ENCODE peak calls at places on chromosomes 7 and 10, in nine cellular contexts. E is amniotic stem cell; A is activated T-cell treated with anti-CD3 and anti-CD28 coated beads for 4 hours; F is CD4-positive, CD25-positive, alpha-beta regulatory T cell; G is ureter; M is stimulated activated CD8-positive, alpha-beta memory T cell treated with anti-CD3 and anti-CD28 coated beads, Interleukin-2, amount 100 ng/mL, for 48 hours; P is astrocyte of the spinal cord; S is NCI-H345; C is ovary. W is an unnamed sample.

GRCh38 chr10:122116331-122116730 is 127.4 kb downstream of the TACC2 start:
- DNase-seq in E (no peak), A (no peak), F (no peak), G (no peak), M (no peak), P (peak; percentile 72), S (no peak), C (no peak), W (no peak)

GRCh38 chr7:36583318-36583717 is 141.0 kb downstream of the AOAH start:
- DNase-seq in E (no peak), A (no peak), F (no peak), G (no peak), M (no peak), P (peak; percentile 31), S (no peak), C (no peak), W (no peak)

GRCh38 chr10:88038268-88038667 is 174.8 kb downstream of the PTEN start:
- DNase-seq in E (no peak), A (no peak), F (no peak), G (no peak), M (no peak), P (peak; percentile 91), S (no peak), C (no peak), W (no peak)

GRCh38 chr10:95217476-95217875 is 23.4 kb downstream of the ACSM6 start:
- DNase-seq in E (no peak), A (no peak), F (no peak), G (no peak), M (no peak), P (peak; percentile 45), S (no peak), C (no peak), W (no peak)

GRCh38 chr7:112459645-112460044 is 9.4 kb downstream of the IFRD1 start:
- DNase-seq in E (no peak), A (no peak), F (no peak), G (no peak), M (no peak), P (no peak), S (no peak), C (no peak), W (no peak)

GRCh38 chr7:139738101-139738489 is 39.7 kb downstream of the HIPK2 start:
- DNase-seq in E (no peak), A (no peak), F (no peak), G (no peak), M (no peak), P (peak; percentile 65), S (peak; percentile 25), C (no peak), W (no peak)

GRCh38 chr7:859368-860030 is 16.9 kb upstream of the GET4 start:
- DNase-seq in E (no peak), A (no peak), F (no peak), G (no peak), M (no peak), P (no peak), S (no peak), C (no peak), W (no peak)

GRCh38 chr7:106779877-106780276 is 85.2 kb upstream of the PIK3CG start:
- DNase-seq in E (no peak), A (no peak), F (no peak), G (no peak), M (no peak), P (no peak), S (no peak), C (no peak), W (peak; percentile 73)

GRCh38 chr10:13956826-13957225 is 370.1 kb downstream of the PRPF18 start:
- DNase-seq in E (no peak), A (no peak), F (no peak), G (peak; percentile 61), M (no peak), P (peak; percentile 72), S (no peak), C (peak; percentile 85), W (no peak)

GRCh38 chr7:51021906-51022570 is 239.3 kb upstream of the GRB10 start:
- DNase-seq in E (no peak), A (no peak), F (no peak), G (peak; percentile 48), M (no peak), P (no peak), S (no peak), C (no peak), W (no peak)

GRCh38 chr7:134991469-134992339 is 5.4 kb downstream of the AGBL3 start:
- DNase-seq in E (no peak), A (no peak), F (no peak), G (no peak), M (no peak), P (no peak), S (no peak), C (no peak), W (no peak)

GRCh38 chr10:91901784-91902677 is 7.3 kb downstream of the FGFBP3 start:
- DNase-seq in E (peak; percentile 77), A (peak; percentile 61), F (no peak), G (no peak), M (no peak), P (peak; percentile 93), S (no peak), C (no peak), W (no peak)

GRCh38 chr10:124403548-124403947 is 15.2 kb downstream of the OAT start:
- DNase-seq in E (peak; percentile 72), A (no peak), F (no peak), G (no peak), M (no peak), P (peak; percentile 89), S (peak; percentile 72), C (no peak), W (peak; percentile 74)

GRCh38 chr10:22550732-22551131 is 163.6 kb downstream of the PIP4K2A start:
- DNase-seq in E (no peak), A (peak; percentile 67), F (peak; percentile 45), G (no peak), M (peak; percentile 59), P (peak; percentile 20), S (peak; percentile 43), C (peak; percentile 54), W (peak; percentile 65)

GRCh38 chr7:79548616-79549206 is 95.2 kb upstream of the MAGI2 start:
- DNase-seq in E (no peak), A (no peak), F (no peak), G (no peak), M (no peak), P (no peak), S (no peak), C (no peak), W (no peak)

GRCh38 chr10:90592903-90593302 is 264.9 kb downstream of the HTR7 start:
- DNase-seq in E (peak; percentile 30), A (no peak), F (no peak), G (peak; percentile 58), M (no peak), P (peak; percentile 79), S (peak; percentile 58), C (peak; percentile 39), W (peak; percentile 64)

GRCh38 chr10:116408716-116409115 is 18.9 kb upstream of the PNLIPRP3 start:
- DNase-seq in E (no peak), A (no peak), F (no peak), G (no peak), M (no peak), P (no peak), S (no peak), C (no peak), W (no peak)

GRCh38 chr10:19570991-19571390 is 245.2 kb upstream of the PLXDC2 start:
- DNase-seq in E (no peak), A (no peak), F (no peak), G (no peak), M (no peak), P (no peak), S (no peak), C (no peak), W (no peak)

GRCh38 chr7:48962821-48963505 is 38.6 kb downstream of the CDC14C start:
- DNase-seq in E (no peak), A (no peak), F (no peak), G (no peak), M (no peak), P (peak; percentile 18), S (peak; percentile 19), C (no peak), W (no peak)

GRCh38 chr7:106248616-106249015 is 36.2 kb downstream of the NAMPT start:
- DNase-seq in E (no peak), A (no peak), F (no peak), G (no peak), M (no peak), P (no peak), S (no peak), C (no peak), W (no peak)

GRCh38 chr10:7819126-7819470 is 793 bp downstream of the TAF3 start:
- DNase-seq in E (no peak), A (no peak), F (peak; percentile 6), G (no peak), M (no peak), P (peak; percentile 52), S (peak; percentile 5), C (peak; percentile 42), W (peak; percentile 54)

GRCh38 chr10:10605551-10606081 is 412.1 kb upstream of the CELF2 start:
- DNase-seq in E (no peak), A (no peak), F (no peak), G (peak; percentile 51), M (no peak), P (peak; percentile 81), S (no peak), C (no peak), W (no peak)

GRCh38 chr10:122033224-122033926 is 44.4 kb downstream of the TACC2 start:
- DNase-seq in E (no peak), A (no peak), F (no peak), G (no peak), M (no peak), P (no peak), S (peak; percentile 9), C (no peak), W (no peak)

GRCh38 chr10:70579234-70580002 is 23.1 kb downstream of the PRF1 start:
- DNase-seq in E (no peak), A (no peak), F (no peak), G (no peak), M (no peak), P (no peak), S (no peak), C (no peak), W (no peak)

GRCh38 chr7:34652784-34653183 is 5.2 kb upstream of the NPSR1 start:
- DNase-seq in E (no peak), A (no peak), F (no peak), G (no peak), M (no peak), P (peak; percentile 42), S (no peak), C (no peak), W (no peak)

GRCh38 chr10:95241533-95241932 is 47.5 kb downstream of the ACSM6 start:
- DNase-seq in E (no peak), A (no peak), F (no peak), G (no peak), M (no peak), P (no peak), S (peak; percentile 72), C (no peak), W (no peak)

GRCh38 chr10:120432209-120432608 is 24.8 kb upstream of the PLPP4 start:
- DNase-seq in E (no peak), A (no peak), F (no peak), G (no peak), M (no peak), P (peak; percentile 35), S (no peak), C (no peak), W (no peak)

W was measured in NCI-H146.